ENCODE peak calls at places on chromosomes 2 and 18, in seven cellular contexts. U is IMR-90, Q is uterus, O is GM12865, M is psoas muscle, L is brain microvascular endothelial cell, K is HFFc6. H is an unnamed sample.

GRCh38 chr2:126809357-126809756 is 89.3 kb upstream of the TEX51 start:
- DNase-seq in O (no peak), L (no peak), K (no peak), U (no peak), M (no peak), Q (no peak), H (no peak)

GRCh38 chr18:79246309-79247108 is 149.2 kb upstream of the NFATC1 start:
- DNase-seq in L (peak), Q (peak), M (peak), K (peak), O (peak), U (peak), H (peak)

GRCh38 chr2:203636896-203637818 is 69.3 kb upstream of the CD28 start:
- DNase-seq in K (no peak), M (no peak), O (no peak), L (no peak), U (no peak), Q (no peak), H (peak)

GRCh38 chr2:189157431-189157830 is 22.1 kb downstream of the COL5A2 start:
- DNase-seq in L (no peak), M (no peak), Q (no peak), U (peak), O (no peak), K (peak), H (no peak)

GRCh38 chr2:184597571-184597980 is 753 bp upstream of the ZNF804A start:
- DNase-seq in U (peak), Q (no peak), L (peak), M (no peak), K (peak), O (peak), H (peak)

GRCh38 chr2:181077128-181077709 is 96.8 kb downstream of the UBE2E3 start:
- DNase-seq in Q (no peak), K (peak), O (peak), U (peak), L (peak), M (no peak), H (peak)

GRCh38 chr18:67483237-67483636 is 33.3 kb downstream of the DSEL start:
- DNase-seq in M (no peak), K (no peak), O (no peak), U (no peak), L (no peak), Q (no peak), H (no peak)

GRCh38 chr2:131146255-131146654 is 41.1 kb downstream of the PLEKHB2 start:
- DNase-seq in M (no peak), Q (no peak), L (no peak), O (no peak), K (no peak), U (no peak), H (no peak)

GRCh38 chr2:147844691-147845607 is at the start of gene ACVR2A:
- DNase-seq in U (peak), M (peak), O (peak), Q (peak), L (peak), K (peak), H (peak)

GRCh38 chr2:26559556-26559955 is 81.6 kb downstream of the CIB4 start:
- DNase-seq in O (no peak), K (no peak), U (no peak), L (no peak), Q (no peak), M (no peak), H (no peak)

GRCh38 chr2:130810490-130810889 is 26.2 kb upstream of the ARHGEF4 start:
- DNase-seq in Q (no peak), M (no peak), K (no peak), L (no peak), O (no peak), U (no peak), H (no peak)

GRCh38 chr18:47873625-47874024 is 56.8 kb downstream of the SMAD2 start:
- DNase-seq in L (no peak), Q (no peak), O (no peak), U (no peak), M (no peak), K (no peak), H (peak)

GRCh38 chr2:136052374-136053362 is 65.3 kb downstream of the CXCR4 start:
- DNase-seq in K (no peak), O (peak), U (no peak), M (no peak), L (no peak), Q (no peak), H (no peak)

GRCh38 chr2:47067788-47068407 is 87.2 kb downstream of the STPG4 start:
- DNase-seq in Q (no peak), U (no peak), L (no peak), O (no peak), K (no peak), M (no peak), H (no peak)

GRCh38 chr2:6824962-6825361 is 40.7 kb downstream of the CMPK2 start:
- DNase-seq in Q (peak), M (no peak), U (peak), L (peak), K (peak), O (no peak), H (peak)

GRCh38 chr18:11115268-11115667 is 34.1 kb downstream of the PIEZO2 start:
- DNase-seq in U (peak), O (no peak), Q (no peak), K (no peak), M (no peak), L (no peak), H (peak)

GRCh38 chr18:2889761-2890192 is 43.0 kb downstream of the EMILIN2 start:
- DNase-seq in O (no peak), L (peak), M (no peak), Q (no peak), K (no peak), U (peak), H (no peak)

GRCh38 chr2:88590998-88591613 is 36.2 kb downstream of the EIF2AK3 start:
- DNase-seq in K (peak), U (peak), M (no peak), O (peak), L (peak), Q (no peak), H (peak)

GRCh38 chr18:79584491-79585394 is 94.9 kb upstream of the CTDP1 start:
- DNase-seq in K (no peak), M (no peak), Q (peak), O (no peak), U (no peak), L (no peak), H (peak)

GRCh38 chr2:189641565-189641964 is 19.7 kb upstream of the ASNSD1 start:
- DNase-seq in K (no peak), M (no peak), U (peak), L (peak), Q (no peak), O (no peak), H (peak)

GRCh38 chr2:6780765-6781274 is 84.9 kb downstream of the CMPK2 start:
- DNase-seq in Q (no peak), U (peak), K (no peak), O (peak), L (peak), M (peak), H (peak)

GRCh38 chr2:224927671-224928173 is 114.5 kb downstream of the DOCK10 start:
- DNase-seq in U (peak), O (no peak), K (peak), M (no peak), Q (no peak), L (peak), H (peak)

GRCh38 chr2:153595939-153596338 is 117.4 kb upstream of the RPRM start:
- DNase-seq in M (no peak), K (no peak), O (peak), Q (no peak), L (no peak), U (no peak), H (no peak)

GRCh38 chr18:7021994-7022840 is 95.4 kb downstream of the LAMA1 start:
- DNase-seq in K (peak), M (no peak), L (peak), O (peak), Q (no peak), U (peak), H (peak)

GRCh38 chr2:159591221-159591620 is 25.1 kb downstream of the BAZ2B start:
- DNase-seq in L (no peak), M (no peak), K (no peak), U (no peak), Q (no peak), O (no peak), H (no peak)

GRCh38 chr2:231342111-231342711 is 53.3 kb upstream of the B3GNT7 start:
- DNase-seq in U (no peak), O (no peak), M (no peak), L (no peak), K (no peak), Q (no peak), H (no peak)

GRCh38 chr2:239396881-239397681 is 3.7 kb downstream of the HDAC4 start:
- DNase-seq in K (no peak), Q (peak), O (peak), L (no peak), M (no peak), U (no peak), H (peak)

GRCh38 chr2:43052204-43052943 is 174.0 kb downstream of the ZFP36L2 start:
- DNase-seq in L (no peak), U (no peak), M (no peak), Q (peak), O (no peak), K (no peak), H (no peak)

GRCh38 chr2:190748966-190749365 is 100.1 kb downstream of the NAB1 start:
- DNase-seq in Q (no peak), M (no peak), K (no peak), L (no peak), U (no peak), O (no peak), H (no peak)

GRCh38 chr2:190746971-190747761 is 98.3 kb downstream of the NAB1 start:
- DNase-seq in U (peak), L (peak), O (no peak), M (no peak), K (peak), Q (no peak), H (peak)

GRCh38 chr2:190740449-190740848 is 91.6 kb downstream of the NAB1 start:
- DNase-seq in O (no peak), K (no peak), Q (no peak), U (no peak), M (no peak), L (no peak), H (no peak)

GRCh38 chr2:190742431-190742830 is 93.5 kb downstream of the NAB1 start:
- DNase-seq in O (no peak), M (no peak), K (no peak), Q (no peak), U (no peak), L (no peak), H (no peak)

DNA sequence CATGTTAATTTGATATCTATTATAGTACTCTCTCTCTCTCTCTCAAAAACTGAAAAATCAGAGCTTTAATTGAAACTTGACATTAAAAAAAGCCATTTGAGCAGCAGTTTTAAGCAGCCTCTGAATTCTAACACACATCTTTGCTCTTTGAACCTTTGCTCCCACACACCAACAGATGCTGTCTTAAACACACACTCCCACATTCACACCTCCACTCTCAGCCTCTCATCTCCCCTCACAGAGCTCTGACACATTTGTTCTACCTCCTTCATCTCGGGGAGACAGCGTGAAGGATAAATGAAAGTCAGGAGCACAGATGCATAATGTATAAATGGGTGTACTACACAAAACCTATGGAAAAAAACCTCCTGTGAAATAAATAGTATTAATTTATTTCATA is 95.2 kb downstream of the NAB1 start:
- DNase-seq in M (no peak), K (no peak), U (no peak), Q (no peak), O (no peak), L (no peak), H (no peak)
- TF ChIP-seq CTCF in M (no peak), K (no peak), U (no peak), Q (no peak), O (no peak), L (no peak), H (no peak)

GRCh38 chr2:121735520-121736074 is 1.1 kb downstream of the NIFK start:
- DNase-seq in K (no peak), M (no peak), U (no peak), L (no peak), Q (no peak), O (peak), H (peak)
- TF ChIP-seq CTCF in K (no peak), M (no peak), U (peak), L (peak), Q (no peak), O (no peak), H (peak)

GRCh38 chr2:175030380-175031271 is 25.4 kb upstream of the CHN1 start:
- DNase-seq in U (peak), Q (no peak), K (peak), M (no peak), O (peak), L (peak), H (peak)
- TF ChIP-seq CTCF in U (peak), Q (no peak), K (peak), M (peak), O (peak), L (peak), H (peak)

DNA sequence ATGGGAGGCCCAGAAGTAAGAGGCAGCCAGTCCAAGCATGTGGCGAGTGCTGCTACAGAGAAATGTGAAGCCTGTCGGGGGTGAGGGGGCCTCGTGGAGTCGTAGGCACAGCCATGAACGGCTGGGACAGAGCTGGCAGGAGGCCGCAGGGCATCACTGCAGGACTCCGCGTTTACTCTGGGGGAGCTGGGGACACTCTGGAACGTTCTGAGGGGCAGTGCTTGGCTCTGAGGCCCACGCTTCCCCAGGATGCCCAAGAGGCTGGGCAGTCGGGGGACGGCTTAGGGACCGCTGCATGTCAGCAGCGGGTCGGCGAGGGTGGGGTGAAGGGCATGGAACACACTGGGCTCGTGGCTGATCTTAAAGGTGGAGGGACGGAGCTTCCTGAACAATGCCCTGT is 6.6 kb downstream of the TMEM18 start:
- DNase-seq in U (no peak), L (no peak), M (no peak), K (no peak), O (no peak), Q (no peak), H (no peak)
- TF ChIP-seq CTCF in U (no peak), L (no peak), M (no peak), K (no peak), O (no peak), Q (no peak), H (no peak)

GRCh38 chr2:207711750-207712487 is 479 bp downstream of the CCNYL1 start:
- DNase-seq in L (peak), M (peak), K (peak), U (peak), Q (no peak), O (peak), H (peak)

GRCh38 chr2:207716061-207716460 is 4.6 kb downstream of the CCNYL1 start:
- DNase-seq in U (no peak), O (no peak), L (no peak), K (no peak), Q (no peak), M (no peak), H (no peak)

GRCh38 chr2:207706936-207707860 is 4.2 kb upstream of the CCNYL1 start:
- DNase-seq in M (no peak), O (peak), L (no peak), K (no peak), U (no peak), Q (no peak), H (no peak)

GRCh38 chr2:207710814-207711740 is at the start of gene CCNYL1:
- DNase-seq in M (peak), O (peak), Q (peak), K (peak), U (peak), L (peak), H (peak)
- TF ChIP-seq CTCF in M (peak), O (no peak), Q (no peak), K (peak), U (peak), L (peak), H (peak)